ENCODE peak calls at places on chromosomes 5 and 9, in seven cellular contexts. Y is PC-3, P is pancreas, N is cardiac muscle cell, R is vagina, X is A549, O is ovary. A is an unnamed sample.

GRCh38 chr5:54384356-54384933 is 71.1 kb upstream of the HSPB3 start:
- DNase-seq in Y (no peak), P (no peak), N (no peak), R (no peak), X (no peak), O (no peak), A (no peak)

GRCh38 chr5:128082551-128083032 is 974 bp upstream of the SLC12A2 start:
- DNase-seq in Y (no peak), P (no peak), N (no peak), R (no peak), X (no peak), O (no peak), A (no peak)

GRCh38 chr5:75366787-75367186 is 29.8 kb downstream of the HMGCR start:
- DNase-seq in Y (no peak), P (no peak), N (no peak), R (no peak), X (no peak), O (no peak), A (no peak)

GRCh38 chr9:36149197-36149596 is 12.7 kb downstream of the GLIPR2 start:
- DNase-seq in Y (no peak), P (no peak), N (peak), R (no peak), X (no peak), O (no peak), A (no peak)

GRCh38 chr5:89064054-89064453 is 181.1 kb upstream of the MEF2C start:
- DNase-seq in Y (no peak), P (no peak), N (no peak), R (no peak), X (no peak), O (no peak), A (no peak)

GRCh38 chr5:106152569-106152968 is 1518.2 kb downstream of the EFNA5 start:
- DNase-seq in Y (no peak), P (no peak), N (no peak), R (no peak), X (no peak), O (no peak), A (no peak)

GRCh38 chr5:180056153-180056552 is 15.4 kb downstream of the RNF130 start:
- DNase-seq in Y (peak), P (no peak), N (no peak), R (no peak), X (no peak), O (no peak), A (no peak)

GRCh38 chr5:33738097-33738496 is 153.7 kb downstream of the ADAMTS12 start:
- DNase-seq in Y (no peak), P (no peak), N (no peak), R (no peak), X (no peak), O (no peak), A (no peak)

GRCh38 chr5:53983568-53984465 is 326.6 kb downstream of the ARL15 start:
- DNase-seq in Y (peak), P (no peak), N (peak), R (no peak), X (peak), O (no peak), A (no peak)

DNA sequence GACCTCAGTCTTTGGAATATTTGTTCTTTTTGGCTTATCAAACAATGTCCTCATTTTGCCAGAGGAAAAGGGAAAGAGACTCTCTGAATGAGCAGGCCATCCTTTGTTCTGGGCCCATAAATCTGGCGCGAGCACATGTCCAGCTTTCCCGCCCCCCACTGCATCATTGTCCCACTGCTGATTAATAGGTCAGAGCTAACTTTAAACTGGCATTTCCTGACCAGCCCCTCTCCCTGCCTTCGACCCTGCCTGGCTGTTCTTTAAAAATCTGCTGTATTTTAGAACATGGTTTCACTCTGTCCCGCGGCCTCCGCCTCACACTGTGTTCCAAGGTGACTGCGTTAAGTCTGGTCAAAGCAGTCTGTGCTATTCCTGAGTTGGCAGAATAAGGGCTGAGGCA is 178.1 kb upstream of the KLF4 start:
- DNase-seq in Y (no peak), P (no peak), N (no peak), R (no peak), X (no peak), O (no peak), A (no peak)
- H3K27ac ChIP-seq in Y (no peak), P (no peak), N (no peak), R (peak), X (no peak), O (no peak), A (no peak)

GRCh38 chr5:1963941-1964451 is 81.3 kb upstream of the IRX4 start:
- DNase-seq in Y (no peak), P (no peak), N (no peak), R (peak), X (no peak), O (no peak), A (no peak)

GRCh38 chr5:1961304-1961946 is 78.7 kb upstream of the IRX4 start:
- DNase-seq in Y (no peak), P (no peak), N (no peak), R (peak), X (no peak), O (no peak), A (no peak)

GRCh38 chr5:1963358-1963757 is 80.6 kb upstream of the IRX4 start:
- DNase-seq in Y (no peak), P (no peak), N (no peak), R (peak), X (no peak), O (no peak), A (no peak)

GRCh38 chr5:1961952-1962595 is 79.3 kb upstream of the IRX4 start:
- DNase-seq in Y (no peak), P (no peak), N (no peak), R (no peak), X (no peak), O (no peak), A (no peak)

GRCh38 chr5:1962619-1963355 is 80.1 kb upstream of the IRX4 start:
- DNase-seq in Y (no peak), P (no peak), N (no peak), R (peak), X (no peak), O (no peak), A (no peak)
- H3K27ac ChIP-seq in Y (no peak), P (no peak), N (no peak), R (peak), X (no peak), O (no peak), A (no peak)

DNA sequence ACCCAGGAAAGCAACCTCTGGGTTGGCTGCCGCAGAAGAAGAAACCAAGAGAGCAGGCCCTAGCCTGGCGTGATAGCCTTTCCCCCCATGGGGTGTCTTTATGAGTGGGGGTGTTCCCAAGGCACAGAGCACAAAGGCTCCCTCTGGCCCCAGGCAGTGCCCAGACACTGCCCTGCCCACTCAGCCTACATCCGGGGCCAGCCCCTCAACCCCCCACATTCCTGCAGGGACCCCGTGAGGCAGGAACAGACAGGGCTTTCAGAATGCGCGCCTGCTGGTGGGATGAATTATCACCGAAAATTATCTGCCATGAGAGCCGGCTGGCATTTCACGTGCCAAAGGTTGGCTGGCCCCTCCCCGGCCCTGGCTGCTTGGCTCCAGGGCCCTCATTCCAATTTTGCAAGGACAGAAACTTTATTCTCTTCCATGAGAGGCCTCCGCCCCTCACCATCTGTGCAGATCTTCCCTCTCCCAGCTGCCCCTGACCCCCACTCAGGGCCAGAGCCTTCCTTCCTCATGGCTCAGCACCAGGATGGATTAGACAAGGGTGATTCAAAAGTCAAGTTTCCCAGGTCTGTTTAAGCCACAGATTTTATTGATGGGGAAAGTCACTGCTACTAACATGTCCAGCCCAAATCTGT is 32.5 kb upstream of the WDR38 start:
- DNase-seq in Y (no peak), P (no peak), N (no peak), R (no peak), X (no peak), O (no peak), A (no peak)
- H3K27ac ChIP-seq in Y (no peak), P (peak), N (no peak), R (peak), X (no peak), O (no peak), A (no peak)

DNA sequence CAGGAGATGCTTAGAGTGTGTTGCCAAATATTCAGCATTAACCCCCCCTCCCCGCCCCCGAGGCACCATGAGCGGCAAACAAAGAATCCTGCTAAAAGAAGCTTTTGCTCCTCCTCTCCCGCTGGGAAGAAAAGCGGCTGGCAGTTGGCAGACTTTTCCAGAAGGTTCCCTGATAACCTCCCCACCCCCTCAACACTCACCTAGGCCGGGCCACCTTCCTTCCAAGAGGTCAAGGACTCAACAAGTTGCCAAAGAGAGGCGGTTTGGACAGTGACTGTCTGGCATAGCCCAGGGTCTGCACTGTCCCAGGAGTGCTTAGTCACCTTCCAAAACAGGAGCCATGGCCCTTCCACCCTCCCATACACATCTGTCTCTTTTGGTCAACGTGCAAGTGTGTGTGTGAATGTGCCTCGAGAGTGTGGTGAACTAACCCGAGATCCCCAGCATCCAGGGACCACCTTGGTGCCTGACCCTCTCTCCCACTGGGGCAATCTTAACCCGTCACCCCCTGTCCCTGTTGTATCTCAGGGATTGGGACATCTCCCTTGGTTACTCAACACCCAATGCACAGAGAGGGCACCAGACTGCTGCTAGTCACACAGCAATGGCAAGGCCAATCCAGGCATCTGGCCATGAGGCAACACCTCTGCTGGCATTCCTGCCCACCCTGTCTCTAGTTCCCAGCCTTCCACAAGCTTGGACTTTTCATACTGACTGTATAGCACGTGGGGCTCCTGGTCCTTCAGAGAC is 18.9 kb downstream of the CAMK2A start:
- DNase-seq in Y (no peak), P (peak), N (no peak), R (no peak), X (no peak), O (peak), A (no peak)
- H3K27ac ChIP-seq in Y (no peak), P (no peak), N (no peak), R (no peak), X (no peak), O (no peak), A (no peak)

GRCh38 chr9:90097237-90097636 is 492.4 kb downstream of the GADD45G start:
- DNase-seq in Y (no peak), P (no peak), N (no peak), R (no peak), X (no peak), O (no peak), A (no peak)

GRCh38 chr9:90102292-90102901 is 497.6 kb downstream of the GADD45G start:
- DNase-seq in Y (peak), P (peak), N (peak), R (no peak), X (peak), O (peak), A (peak)

GRCh38 chr9:90099262-90099982 is 494.6 kb downstream of the GADD45G start:
- DNase-seq in Y (peak), P (no peak), N (peak), R (no peak), X (peak), O (no peak), A (no peak)

GRCh38 chr9:90098456-90098855 is 493.6 kb downstream of the GADD45G start:
- DNase-seq in Y (no peak), P (no peak), N (no peak), R (no peak), X (no peak), O (no peak), A (no peak)

DNA sequence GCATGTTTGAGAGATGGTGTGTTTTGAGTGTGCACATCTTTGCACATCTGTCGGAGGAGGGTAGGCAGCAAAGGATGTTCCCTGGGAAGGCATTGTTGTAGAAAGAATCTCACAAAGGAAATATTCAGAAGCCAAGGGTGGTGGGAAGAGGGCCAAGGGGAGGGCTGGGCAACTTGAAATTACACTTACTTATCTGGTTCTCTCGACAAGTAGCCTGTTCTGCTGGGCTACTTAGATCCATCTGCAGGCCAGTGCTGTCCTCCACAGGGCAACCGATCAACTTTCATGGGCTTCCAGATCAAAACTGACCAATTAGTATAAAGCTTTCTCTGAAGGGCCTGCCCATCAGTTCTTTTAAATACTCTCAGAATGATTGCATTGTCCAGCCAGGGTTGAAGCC is 495.2 kb downstream of the GADD45G start:
- DNase-seq in Y (no peak), P (no peak), N (peak), R (no peak), X (no peak), O (no peak), A (no peak)
- H3K27ac ChIP-seq in Y (no peak), P (no peak), N (peak), R (no peak), X (no peak), O (no peak), A (no peak)